ENCODE peak calls at places on chromosomes 13 and 19, in nine cellular contexts. One of them, this sample, is unnamed.

GRCh38 chr13:47146136-47146535 is 249.3 kb upstream of the HTR2A start:
- DNase-seq in adrenal gland: no peak
- DNase-seq in tibial artery: no peak
- DNase-seq in cardiac muscle cell: peak
- DNase-seq in WERI-Rb-1: no peak
- DNase-seq in uterus: no peak
- DNase-seq in IMR-90: peak
- DNase-seq in right atrium auricular region: no peak
- DNase-seq in AG04450: peak
- DNase-seq in this sample: no peak

GRCh38 chr13:80509264-80509663 is 168.3 kb upstream of the SPRY2 start:
- DNase-seq in adrenal gland: no peak
- DNase-seq in tibial artery: no peak
- DNase-seq in cardiac muscle cell: no peak
- DNase-seq in WERI-Rb-1: no peak
- DNase-seq in uterus: no peak
- DNase-seq in IMR-90: no peak
- DNase-seq in right atrium auricular region: no peak
- DNase-seq in AG04450: no peak
- DNase-seq in this sample: no peak

GRCh38 chr13:19156013-19156825 is 25.4 kb downstream of the TUBA3C start:
- DNase-seq in adrenal gland: peak
- DNase-seq in tibial artery: no peak
- DNase-seq in cardiac muscle cell: no peak
- DNase-seq in WERI-Rb-1: no peak
- DNase-seq in uterus: no peak
- DNase-seq in IMR-90: no peak
- DNase-seq in right atrium auricular region: no peak
- DNase-seq in AG04450: no peak
- DNase-seq in this sample: no peak

GRCh38 chr13:79989251-79989661 is 351.7 kb downstream of the SPRY2 start:
- DNase-seq in adrenal gland: no peak
- DNase-seq in tibial artery: no peak
- DNase-seq in cardiac muscle cell: no peak
- DNase-seq in WERI-Rb-1: no peak
- DNase-seq in uterus: no peak
- DNase-seq in IMR-90: peak
- DNase-seq in right atrium auricular region: no peak
- DNase-seq in AG04450: no peak
- DNase-seq in this sample: no peak

GRCh38 chr13:106296723-106297122 is 238.7 kb downstream of the EFNB2 start:
- DNase-seq in adrenal gland: no peak
- DNase-seq in tibial artery: no peak
- DNase-seq in cardiac muscle cell: no peak
- DNase-seq in WERI-Rb-1: no peak
- DNase-seq in uterus: no peak
- DNase-seq in IMR-90: no peak
- DNase-seq in right atrium auricular region: no peak
- DNase-seq in AG04450: no peak
- DNase-seq in this sample: no peak

GRCh38 chr13:28650284-28650683 is 8.6 kb upstream of the POMP start:
- DNase-seq in adrenal gland: no peak
- DNase-seq in tibial artery: no peak
- DNase-seq in cardiac muscle cell: no peak
- DNase-seq in WERI-Rb-1: no peak
- DNase-seq in uterus: no peak
- DNase-seq in IMR-90: peak
- DNase-seq in right atrium auricular region: no peak
- DNase-seq in AG04450: no peak
- DNase-seq in this sample: no peak

GRCh38 chr19:8643860-8644653 is 13.6 kb downstream of the NFILZ start:
- DNase-seq in adrenal gland: no peak
- DNase-seq in tibial artery: no peak
- DNase-seq in cardiac muscle cell: no peak
- DNase-seq in WERI-Rb-1: no peak
- DNase-seq in uterus: no peak
- DNase-seq in IMR-90: no peak
- DNase-seq in right atrium auricular region: no peak
- DNase-seq in AG04450: no peak
- DNase-seq in this sample: no peak

GRCh38 chr19:13154911-13155471 is 4.8 kb downstream of the IER2 start:
- DNase-seq in adrenal gland: peak
- DNase-seq in tibial artery: peak
- DNase-seq in cardiac muscle cell: peak
- DNase-seq in WERI-Rb-1: peak
- DNase-seq in uterus: peak
- DNase-seq in IMR-90: peak
- DNase-seq in right atrium auricular region: peak
- DNase-seq in AG04450: no peak
- DNase-seq in this sample: peak

GRCh38 chr13:36788276-36788675 is 30.7 kb upstream of the RFXAP start:
- DNase-seq in adrenal gland: no peak
- DNase-seq in tibial artery: no peak
- DNase-seq in cardiac muscle cell: no peak
- DNase-seq in WERI-Rb-1: no peak
- DNase-seq in uterus: no peak
- DNase-seq in IMR-90: peak
- DNase-seq in right atrium auricular region: no peak
- DNase-seq in AG04450: no peak
- DNase-seq in this sample: no peak

GRCh38 chr19:48354332-48354992 is 9.3 kb downstream of the TMEM143 start:
- DNase-seq in adrenal gland: no peak
- DNase-seq in tibial artery: no peak
- DNase-seq in cardiac muscle cell: no peak
- DNase-seq in WERI-Rb-1: no peak
- DNase-seq in uterus: no peak
- DNase-seq in IMR-90: peak
- DNase-seq in right atrium auricular region: no peak
- DNase-seq in AG04450: no peak
- DNase-seq in this sample: no peak

GRCh38 chr13:94765814-94766213 is 53.5 kb upstream of the SOX21 start:
- DNase-seq in adrenal gland: no peak
- DNase-seq in tibial artery: no peak
- DNase-seq in cardiac muscle cell: no peak
- DNase-seq in WERI-Rb-1: no peak
- DNase-seq in uterus: no peak
- DNase-seq in IMR-90: no peak
- DNase-seq in right atrium auricular region: no peak
- DNase-seq in AG04450: no peak
- DNase-seq in this sample: no peak

GRCh38 chr19:49415810-49416200 is 7.4 kb downstream of the PTH2 start:
- DNase-seq in adrenal gland: no peak
- DNase-seq in tibial artery: no peak
- DNase-seq in cardiac muscle cell: no peak
- DNase-seq in WERI-Rb-1: no peak
- DNase-seq in uterus: no peak
- DNase-seq in IMR-90: no peak
- DNase-seq in right atrium auricular region: no peak
- DNase-seq in AG04450: no peak
- DNase-seq in this sample: no peak

GRCh38 chr19:49414256-49414655 is 9.0 kb downstream of the PTH2 start:
- DNase-seq in adrenal gland: no peak
- DNase-seq in tibial artery: no peak
- DNase-seq in cardiac muscle cell: no peak
- DNase-seq in WERI-Rb-1: no peak
- DNase-seq in uterus: no peak
- DNase-seq in IMR-90: no peak
- DNase-seq in right atrium auricular region: no peak
- DNase-seq in AG04450: no peak
- DNase-seq in this sample: no peak

GRCh38 chr19:49415102-49415809 is 8.0 kb downstream of the PTH2 start:
- DNase-seq in adrenal gland: no peak
- DNase-seq in tibial artery: no peak
- DNase-seq in cardiac muscle cell: peak
- DNase-seq in WERI-Rb-1: no peak
- DNase-seq in uterus: no peak
- DNase-seq in IMR-90: no peak
- DNase-seq in right atrium auricular region: no peak
- DNase-seq in AG04450: no peak
- DNase-seq in this sample: no peak

GRCh38 chr19:49419173-49419572 is 4.1 kb downstream of the PTH2 start:
- DNase-seq in adrenal gland: no peak
- DNase-seq in tibial artery: no peak
- DNase-seq in cardiac muscle cell: no peak
- DNase-seq in WERI-Rb-1: no peak
- DNase-seq in uterus: no peak
- DNase-seq in IMR-90: no peak
- DNase-seq in right atrium auricular region: no peak
- DNase-seq in AG04450: no peak
- DNase-seq in this sample: no peak

DNA sequence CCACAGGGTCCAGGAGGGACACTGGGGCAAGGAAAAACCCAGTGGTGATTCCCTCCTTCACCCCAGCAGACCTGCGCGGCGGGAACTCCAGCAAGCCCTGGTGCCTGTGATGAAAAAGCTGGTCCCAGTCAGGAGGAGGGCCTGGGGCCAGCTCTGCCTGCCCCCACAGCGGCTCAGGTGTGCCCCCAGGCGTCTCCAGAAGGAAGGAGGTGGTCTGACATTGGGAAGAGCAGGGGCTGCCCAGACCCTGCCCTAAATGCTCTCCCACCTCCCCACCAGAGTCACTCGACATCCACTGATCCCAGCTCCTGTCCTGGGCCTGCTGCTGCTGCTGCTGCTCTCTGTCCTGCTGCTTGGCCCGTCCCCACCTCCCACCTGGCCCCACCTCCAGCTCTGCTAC is 6.2 kb downstream of the PTH2 start:
- DNase-seq in adrenal gland: no peak
- DNase-seq in tibial artery: no peak
- DNase-seq in cardiac muscle cell: no peak
- DNase-seq in WERI-Rb-1: peak
- DNase-seq in uterus: no peak
- DNase-seq in IMR-90: no peak
- DNase-seq in right atrium auricular region: no peak
- DNase-seq in AG04450: no peak
- DNase-seq in this sample: no peak
- TF ChIP-seq CTCF in adrenal gland: no peak
- TF ChIP-seq CTCF in tibial artery: no peak
- TF ChIP-seq CTCF in cardiac muscle cell: no peak
- TF ChIP-seq CTCF in WERI-Rb-1: no peak
- TF ChIP-seq CTCF in uterus: no peak
- TF ChIP-seq CTCF in IMR-90: no peak
- TF ChIP-seq CTCF in right atrium auricular region: no peak
- TF ChIP-seq CTCF in AG04450: no peak
- TF ChIP-seq CTCF in this sample: no peak

DNA sequence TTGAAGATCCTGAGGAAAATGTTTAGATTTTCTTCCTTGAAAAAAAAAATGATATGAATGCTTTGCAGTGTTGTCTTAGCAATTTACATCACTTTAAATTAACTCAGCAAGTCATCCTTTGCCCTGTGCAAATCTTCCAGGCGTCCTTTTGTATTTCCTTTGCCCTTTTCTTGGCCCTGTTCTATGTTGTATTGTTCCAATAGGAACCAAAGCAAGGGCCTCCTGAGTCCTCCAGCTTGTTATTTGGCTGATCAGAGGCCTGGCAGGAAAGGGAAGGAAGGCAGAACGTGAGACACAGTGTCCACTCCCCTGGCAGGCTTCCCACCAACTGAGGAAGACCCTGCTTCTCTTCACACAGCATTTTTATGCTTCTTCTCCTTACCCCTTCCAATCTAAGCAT is 260.2 kb upstream of the MIR17HG start:
- DNase-seq in adrenal gland: no peak
- DNase-seq in tibial artery: no peak
- DNase-seq in cardiac muscle cell: no peak
- DNase-seq in WERI-Rb-1: no peak
- DNase-seq in uterus: no peak
- DNase-seq in IMR-90: no peak
- DNase-seq in right atrium auricular region: no peak
- DNase-seq in AG04450: no peak
- DNase-seq in this sample: no peak
- H3K27ac ChIP-seq in adrenal gland: no peak
- H3K27ac ChIP-seq in tibial artery: no peak
- H3K27ac ChIP-seq in cardiac muscle cell: no peak
- H3K27ac ChIP-seq in WERI-Rb-1: no peak
- H3K27ac ChIP-seq in uterus: no peak
- H3K27ac ChIP-seq in IMR-90: no peak
- H3K27ac ChIP-seq in right atrium auricular region: no peak
- H3K27ac ChIP-seq in AG04450: no peak
- H3K27ac ChIP-seq in this sample: no peak

GRCh38 chr13:26208292-26208691 is 13.8 kb downstream of the RNF6 start:
- DNase-seq in adrenal gland: no peak
- DNase-seq in tibial artery: no peak
- DNase-seq in cardiac muscle cell: no peak
- DNase-seq in WERI-Rb-1: no peak
- DNase-seq in uterus: no peak
- DNase-seq in IMR-90: no peak
- DNase-seq in right atrium auricular region: no peak
- DNase-seq in AG04450: no peak
- DNase-seq in this sample: no peak
- TF ChIP-seq CTCF in adrenal gland: no peak
- TF ChIP-seq CTCF in tibial artery: no peak
- TF ChIP-seq CTCF in cardiac muscle cell: no peak
- TF ChIP-seq CTCF in WERI-Rb-1: no peak
- TF ChIP-seq CTCF in uterus: no peak
- TF ChIP-seq CTCF in IMR-90: no peak
- TF ChIP-seq CTCF in right atrium auricular region: no peak
- TF ChIP-seq CTCF in AG04450: no peak
- TF ChIP-seq CTCF in this sample: no peak

GRCh38 chr19:28492616-28493015 is 720.3 kb downstream of the UQCRFS1 start:
- DNase-seq in adrenal gland: no peak
- DNase-seq in tibial artery: no peak
- DNase-seq in cardiac muscle cell: no peak
- DNase-seq in WERI-Rb-1: no peak
- DNase-seq in uterus: no peak
- DNase-seq in IMR-90: no peak
- DNase-seq in right atrium auricular region: no peak
- DNase-seq in AG04450: no peak
- DNase-seq in this sample: no peak

GRCh38 chr19:28495046-28495445 is 717.9 kb downstream of the UQCRFS1 start:
- DNase-seq in adrenal gland: no peak
- DNase-seq in tibial artery: no peak
- DNase-seq in cardiac muscle cell: peak
- DNase-seq in WERI-Rb-1: no peak
- DNase-seq in uterus: no peak
- DNase-seq in IMR-90: no peak
- DNase-seq in right atrium auricular region: no peak
- DNase-seq in AG04450: no peak
- DNase-seq in this sample: no peak

GRCh38 chr19:28494466-28494865 is 718.5 kb downstream of the UQCRFS1 start:
- DNase-seq in adrenal gland: no peak
- DNase-seq in tibial artery: no peak
- DNase-seq in cardiac muscle cell: no peak
- DNase-seq in WERI-Rb-1: no peak
- DNase-seq in uterus: no peak
- DNase-seq in IMR-90: no peak
- DNase-seq in right atrium auricular region: no peak
- DNase-seq in AG04450: no peak
- DNase-seq in this sample: no peak

GRCh38 chr19:28492201-28492600 is 720.8 kb downstream of the UQCRFS1 start:
- DNase-seq in adrenal gland: no peak
- DNase-seq in tibial artery: no peak
- DNase-seq in cardiac muscle cell: no peak
- DNase-seq in WERI-Rb-1: no peak
- DNase-seq in uterus: no peak
- DNase-seq in IMR-90: no peak
- DNase-seq in right atrium auricular region: no peak
- DNase-seq in AG04450: no peak
- DNase-seq in this sample: no peak

DNA sequence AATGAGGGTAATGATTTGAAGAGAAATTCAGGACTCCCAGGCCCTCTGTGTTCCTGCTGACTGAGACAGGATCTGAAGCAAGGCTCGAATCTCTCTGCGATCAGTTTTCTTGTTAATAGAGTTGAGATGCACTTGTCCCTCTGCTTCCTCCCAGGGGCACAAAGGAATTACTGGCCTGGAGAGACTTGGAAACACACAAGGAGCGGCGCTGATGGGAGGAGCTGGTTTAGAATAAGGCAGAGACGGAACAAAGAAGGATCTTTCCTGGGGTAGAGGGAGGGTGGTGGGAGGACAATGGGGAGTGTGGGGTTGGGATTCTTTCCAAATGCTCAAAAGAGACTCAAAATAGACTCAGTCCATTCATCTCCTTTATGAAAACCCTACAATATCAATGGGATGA is 719.1 kb downstream of the UQCRFS1 start:
- DNase-seq in adrenal gland: no peak
- DNase-seq in tibial artery: no peak
- DNase-seq in cardiac muscle cell: no peak
- DNase-seq in WERI-Rb-1: no peak
- DNase-seq in uterus: no peak
- DNase-seq in IMR-90: no peak
- DNase-seq in right atrium auricular region: no peak
- DNase-seq in AG04450: no peak
- DNase-seq in this sample: no peak
- H3K27ac ChIP-seq in adrenal gland: no peak
- H3K27ac ChIP-seq in tibial artery: no peak
- H3K27ac ChIP-seq in cardiac muscle cell: no peak
- H3K27ac ChIP-seq in WERI-Rb-1: no peak
- H3K27ac ChIP-seq in uterus: no peak
- H3K27ac ChIP-seq in IMR-90: no peak
- H3K27ac ChIP-seq in right atrium auricular region: no peak
- H3K27ac ChIP-seq in AG04450: no peak
- H3K27ac ChIP-seq in this sample: no peak